ENCODE peak calls at places on chromosomes 13 and 19, in nine cellular contexts. One of them, this sample, is unnamed.

GRCh38 chr13:51912091-51912490 is 50.3 kb downstream of the CCDC70 start:
- DNase-seq in fibroblast of the aortic adventitia: no peak
- DNase-seq in hypothalamus: no peak
- DNase-seq in body of pancreas: peak; percentile 16
- DNase-seq in stimulated activated CD4-positive, alpha-beta T cell treated with anti-CD3 and anti-CD28 coated beads, Interleukin-2, amount 100 ng/mL, for 48 hours: no peak
- DNase-seq in HCEC 1CT: no peak
- DNase-seq in T-helper 17 cell: no peak
- DNase-seq in T-helper 1 cell: no peak
- DNase-seq in activated T-cell treated with anti-CD3 and anti-CD28 coated beads, Interleukin-2, amount 50 U/mL, for 48 hours: no peak
- DNase-seq in this sample: no peak

GRCh38 chr19:50309396-50310125 is 19.6 kb downstream of the KCNC3 start:
- DNase-seq in HCEC 1CT: no peak
- DNase-seq in body of pancreas: no peak
- DNase-seq in activated T-cell treated with anti-CD3 and anti-CD28 coated beads, Interleukin-2, amount 50 U/mL, for 48 hours: no peak
- DNase-seq in stimulated activated CD4-positive, alpha-beta T cell treated with anti-CD3 and anti-CD28 coated beads, Interleukin-2, amount 100 ng/mL, for 48 hours: no peak
- DNase-seq in fibroblast of the aortic adventitia: no peak
- DNase-seq in T-helper 17 cell: no peak
- DNase-seq in T-helper 1 cell: no peak
- DNase-seq in hypothalamus: no peak
- DNase-seq in this sample: no peak

GRCh38 chr19:1274852-1275259 is 474 bp upstream of the FAM174C start:
- DNase-seq in hypothalamus: no peak
- DNase-seq in T-helper 17 cell: no peak
- DNase-seq in HCEC 1CT: no peak
- DNase-seq in T-helper 1 cell: no peak
- DNase-seq in activated T-cell treated with anti-CD3 and anti-CD28 coated beads, Interleukin-2, amount 50 U/mL, for 48 hours: no peak
- DNase-seq in body of pancreas: no peak
- DNase-seq in fibroblast of the aortic adventitia: no peak
- DNase-seq in stimulated activated CD4-positive, alpha-beta T cell treated with anti-CD3 and anti-CD28 coated beads, Interleukin-2, amount 100 ng/mL, for 48 hours: no peak
- DNase-seq in this sample: no peak

GRCh38 chr13:48737689-48738088 is 84.0 kb downstream of the CYSLTR2 start:
- DNase-seq in T-helper 17 cell: no peak
- DNase-seq in stimulated activated CD4-positive, alpha-beta T cell treated with anti-CD3 and anti-CD28 coated beads, Interleukin-2, amount 100 ng/mL, for 48 hours: no peak
- DNase-seq in fibroblast of the aortic adventitia: no peak
- DNase-seq in HCEC 1CT: no peak
- DNase-seq in body of pancreas: no peak
- DNase-seq in activated T-cell treated with anti-CD3 and anti-CD28 coated beads, Interleukin-2, amount 50 U/mL, for 48 hours: no peak
- DNase-seq in hypothalamus: no peak
- DNase-seq in T-helper 1 cell: no peak
- DNase-seq in this sample: no peak

GRCh38 chr19:23015660-23016059 is 12.7 kb upstream of the ZNF728 start:
- DNase-seq in T-helper 1 cell: no peak
- DNase-seq in fibroblast of the aortic adventitia: no peak
- DNase-seq in HCEC 1CT: no peak
- DNase-seq in body of pancreas: no peak
- DNase-seq in T-helper 17 cell: no peak
- DNase-seq in stimulated activated CD4-positive, alpha-beta T cell treated with anti-CD3 and anti-CD28 coated beads, Interleukin-2, amount 100 ng/mL, for 48 hours: no peak
- DNase-seq in hypothalamus: no peak
- DNase-seq in activated T-cell treated with anti-CD3 and anti-CD28 coated beads, Interleukin-2, amount 50 U/mL, for 48 hours: no peak
- DNase-seq in this sample: no peak

GRCh38 chr13:50589139-50589538 is 254.4 kb downstream of the DLEU7 start:
- DNase-seq in HCEC 1CT: peak; percentile 73
- DNase-seq in hypothalamus: no peak
- DNase-seq in body of pancreas: no peak
- DNase-seq in activated T-cell treated with anti-CD3 and anti-CD28 coated beads, Interleukin-2, amount 50 U/mL, for 48 hours: no peak
- DNase-seq in fibroblast of the aortic adventitia: peak; percentile 90
- DNase-seq in stimulated activated CD4-positive, alpha-beta T cell treated with anti-CD3 and anti-CD28 coated beads, Interleukin-2, amount 100 ng/mL, for 48 hours: no peak
- DNase-seq in T-helper 17 cell: no peak
- DNase-seq in T-helper 1 cell: no peak
- DNase-seq in this sample: no peak

GRCh38 chr13:36891752-36892151 is 28.3 kb downstream of the SMAD9 start:
- DNase-seq in hypothalamus: no peak
- DNase-seq in body of pancreas: no peak
- DNase-seq in T-helper 17 cell: no peak
- DNase-seq in T-helper 1 cell: no peak
- DNase-seq in HCEC 1CT: no peak
- DNase-seq in activated T-cell treated with anti-CD3 and anti-CD28 coated beads, Interleukin-2, amount 50 U/mL, for 48 hours: no peak
- DNase-seq in fibroblast of the aortic adventitia: peak; percentile 49
- DNase-seq in stimulated activated CD4-positive, alpha-beta T cell treated with anti-CD3 and anti-CD28 coated beads, Interleukin-2, amount 100 ng/mL, for 48 hours: no peak
- DNase-seq in this sample: no peak

GRCh38 chr13:59409211-59409610 is 754.5 kb downstream of the DIAPH3 start:
- DNase-seq in body of pancreas: peak; percentile 90
- DNase-seq in activated T-cell treated with anti-CD3 and anti-CD28 coated beads, Interleukin-2, amount 50 U/mL, for 48 hours: no peak
- DNase-seq in T-helper 1 cell: no peak
- DNase-seq in fibroblast of the aortic adventitia: no peak
- DNase-seq in stimulated activated CD4-positive, alpha-beta T cell treated with anti-CD3 and anti-CD28 coated beads, Interleukin-2, amount 100 ng/mL, for 48 hours: no peak
- DNase-seq in hypothalamus: no peak
- DNase-seq in HCEC 1CT: no peak
- DNase-seq in T-helper 17 cell: no peak
- DNase-seq in this sample: no peak

GRCh38 chr13:77176350-77176749 is 149.4 kb upstream of the FBXL3 start:
- DNase-seq in HCEC 1CT: peak; percentile 49
- DNase-seq in activated T-cell treated with anti-CD3 and anti-CD28 coated beads, Interleukin-2, amount 50 U/mL, for 48 hours: no peak
- DNase-seq in hypothalamus: no peak
- DNase-seq in body of pancreas: no peak
- DNase-seq in T-helper 1 cell: no peak
- DNase-seq in T-helper 17 cell: no peak
- DNase-seq in stimulated activated CD4-positive, alpha-beta T cell treated with anti-CD3 and anti-CD28 coated beads, Interleukin-2, amount 100 ng/mL, for 48 hours: no peak
- DNase-seq in fibroblast of the aortic adventitia: peak; percentile 3
- DNase-seq in this sample: no peak

GRCh38 chr19:56155124-56155687 is 14.1 kb downstream of the ZNF444 start:
- DNase-seq in stimulated activated CD4-positive, alpha-beta T cell treated with anti-CD3 and anti-CD28 coated beads, Interleukin-2, amount 100 ng/mL, for 48 hours: no peak
- DNase-seq in body of pancreas: peak; percentile 60
- DNase-seq in T-helper 1 cell: no peak
- DNase-seq in hypothalamus: no peak
- DNase-seq in activated T-cell treated with anti-CD3 and anti-CD28 coated beads, Interleukin-2, amount 50 U/mL, for 48 hours: peak; percentile 31
- DNase-seq in HCEC 1CT: no peak
- DNase-seq in fibroblast of the aortic adventitia: no peak
- DNase-seq in T-helper 17 cell: no peak
- DNase-seq in this sample: no peak

GRCh38 chr13:33388254-33388998 is 102.9 kb upstream of the STARD13 start:
- DNase-seq in T-helper 17 cell: no peak
- DNase-seq in HCEC 1CT: peak; percentile 9
- DNase-seq in body of pancreas: no peak
- DNase-seq in activated T-cell treated with anti-CD3 and anti-CD28 coated beads, Interleukin-2, amount 50 U/mL, for 48 hours: no peak
- DNase-seq in fibroblast of the aortic adventitia: peak; percentile 7
- DNase-seq in hypothalamus: no peak
- DNase-seq in stimulated activated CD4-positive, alpha-beta T cell treated with anti-CD3 and anti-CD28 coated beads, Interleukin-2, amount 100 ng/mL, for 48 hours: no peak
- DNase-seq in T-helper 1 cell: no peak
- DNase-seq in this sample: no peak

GRCh38 chr13:106602178-106602577 is 34.2 kb upstream of the ARGLU1 start:
- DNase-seq in T-helper 17 cell: no peak
- DNase-seq in body of pancreas: no peak
- DNase-seq in stimulated activated CD4-positive, alpha-beta T cell treated with anti-CD3 and anti-CD28 coated beads, Interleukin-2, amount 100 ng/mL, for 48 hours: no peak
- DNase-seq in activated T-cell treated with anti-CD3 and anti-CD28 coated beads, Interleukin-2, amount 50 U/mL, for 48 hours: no peak
- DNase-seq in HCEC 1CT: no peak
- DNase-seq in fibroblast of the aortic adventitia: no peak
- DNase-seq in hypothalamus: no peak
- DNase-seq in T-helper 1 cell: no peak
- DNase-seq in this sample: no peak

GRCh38 chr13:99018418-99019180 is 40.7 kb upstream of the DOCK9 start:
- DNase-seq in stimulated activated CD4-positive, alpha-beta T cell treated with anti-CD3 and anti-CD28 coated beads, Interleukin-2, amount 100 ng/mL, for 48 hours: no peak
- DNase-seq in T-helper 17 cell: no peak
- DNase-seq in body of pancreas: no peak
- DNase-seq in activated T-cell treated with anti-CD3 and anti-CD28 coated beads, Interleukin-2, amount 50 U/mL, for 48 hours: no peak
- DNase-seq in hypothalamus: no peak
- DNase-seq in HCEC 1CT: peak; percentile 54
- DNase-seq in fibroblast of the aortic adventitia: peak; percentile 85
- DNase-seq in T-helper 1 cell: no peak
- DNase-seq in this sample: no peak

GRCh38 chr13:67143544-67144115 is 86.5 kb downstream of the PCDH9 start:
- DNase-seq in activated T-cell treated with anti-CD3 and anti-CD28 coated beads, Interleukin-2, amount 50 U/mL, for 48 hours: no peak
- DNase-seq in HCEC 1CT: no peak
- DNase-seq in T-helper 1 cell: no peak
- DNase-seq in hypothalamus: no peak
- DNase-seq in stimulated activated CD4-positive, alpha-beta T cell treated with anti-CD3 and anti-CD28 coated beads, Interleukin-2, amount 100 ng/mL, for 48 hours: no peak
- DNase-seq in T-helper 17 cell: no peak
- DNase-seq in fibroblast of the aortic adventitia: no peak
- DNase-seq in body of pancreas: no peak
- DNase-seq in this sample: no peak

GRCh38 chr13:33070713-33071112 is 54.5 kb downstream of the KL start:
- DNase-seq in fibroblast of the aortic adventitia: no peak
- DNase-seq in hypothalamus: no peak
- DNase-seq in HCEC 1CT: peak; percentile 8
- DNase-seq in T-helper 1 cell: no peak
- DNase-seq in activated T-cell treated with anti-CD3 and anti-CD28 coated beads, Interleukin-2, amount 50 U/mL, for 48 hours: no peak
- DNase-seq in T-helper 17 cell: no peak
- DNase-seq in stimulated activated CD4-positive, alpha-beta T cell treated with anti-CD3 and anti-CD28 coated beads, Interleukin-2, amount 100 ng/mL, for 48 hours: no peak
- DNase-seq in body of pancreas: no peak
- DNase-seq in this sample: no peak